ENCODE peak calls at places on chromosome X, in six cellular contexts. D is fibroblast of mammary gland, W is psoas muscle, M is neural progenitor cell, K is cardiac muscle cell, B is fibroblast of the aortic adventitia. Y is an unnamed sample.
A peak's percentile ranks its signal among the peaks of the same experiment; 100 is the strongest.

GRCh38 chrX:48474581-48474980 is 1.4 kb upstream of the FTSJ1 start:
- DNase-seq in D (no peak), W (no peak), M (no peak), K (no peak), B (no peak), Y (no peak)

GRCh38 chrX:85964744-85965143 is 82.6 kb downstream of the CHM start:
- DNase-seq in D (peak; percentile 34), W (no peak), M (no peak), K (no peak), B (peak; percentile 2), Y (no peak)

GRCh38 chrX:77160301-77160700 is 286.9 kb upstream of the FGF16 start:
- DNase-seq in D (no peak), W (no peak), M (peak; percentile 29), K (no peak), B (no peak), Y (peak; percentile 47)

GRCh38 chrX:51614353-51614752 is 4.4 kb downstream of the CENPVL3 start:
- DNase-seq in D (peak; percentile 66), W (no peak), M (peak; percentile 56), K (peak; percentile 59), B (peak; percentile 70), Y (no peak)

GRCh38 chrX:57871463-57871862 is 38.8 kb downstream of the ZXDA start:
- DNase-seq in D (no peak), W (no peak), M (no peak), K (no peak), B (no peak), Y (no peak)

GRCh38 chrX:69524765-69525164 is 20.6 kb downstream of the NALF2 start:
- DNase-seq in D (no peak), W (no peak), M (no peak), K (no peak), B (no peak), Y (no peak)

GRCh38 chrX:11908371-11908770 is 150.3 kb downstream of the MSL3 start:
- DNase-seq in D (peak; percentile 45), W (no peak), M (peak; percentile 36), K (peak; percentile 10), B (peak; percentile 26), Y (peak; percentile 10)

GRCh38 chrX:40107291-40108083 is 9.7 kb upstream of the BCOR start:
- DNase-seq in D (no peak), W (peak; percentile 74), M (peak; percentile 73), K (peak; percentile 73), B (no peak), Y (peak; percentile 85)

GRCh38 chrX:17081969-17082368 is 135.5 kb downstream of the REPS2 start:
- DNase-seq in D (no peak), W (no peak), M (peak; percentile 21), K (no peak), B (no peak), Y (no peak)

GRCh38 chrX:96182366-96182765 is 502.3 kb upstream of the DIAPH2 start:
- DNase-seq in D (peak; percentile 24), W (no peak), M (peak; percentile 38), K (peak; percentile 61), B (peak; percentile 33), Y (peak; percentile 17)

GRCh38 chrX:65926095-65927019 is 113.5 kb downstream of the VSIG4 start:
- DNase-seq in D (no peak), W (no peak), M (no peak), K (no peak), B (no peak), Y (no peak)

GRCh38 chrX:152638443-152638904 is 779 bp downstream of the GABRQ start:
- DNase-seq in D (no peak), W (no peak), M (no peak), K (no peak), B (no peak), Y (no peak)

GRCh38 chrX:148672526-148672925 is 172.1 kb downstream of the AFF2 start:
- DNase-seq in D (peak; percentile 5), W (no peak), M (no peak), K (no peak), B (peak; percentile 19), Y (no peak)

GRCh38 chrX:116317409-116317808 is 119.0 kb upstream of the SLC6A14 start:
- DNase-seq in D (peak; percentile 48), W (no peak), M (peak; percentile 35), K (peak; percentile 49), B (peak; percentile 75), Y (peak; percentile 7)

GRCh38 chrX:30806187-30806728 is 82.8 kb downstream of the TAB3 start:
- DNase-seq in D (no peak), W (no peak), M (no peak), K (no peak), B (no peak), Y (no peak)

GRCh38 chrX:7060444-7060843 is 87.1 kb upstream of the STS start:
- DNase-seq in D (no peak), W (no peak), M (no peak), K (no peak), B (no peak), Y (no peak)

GRCh38 chrX:42615161-42615563 is 162.8 kb downstream of the PPP1R2C start:
- DNase-seq in D (peak; percentile 4), W (no peak), M (peak; percentile 23), K (no peak), B (no peak), Y (peak; percentile 30)

GRCh38 chrX:124256209-124256608 is 76.3 kb upstream of the TEX13D start:
- DNase-seq in D (peak; percentile 91), W (no peak), M (no peak), K (no peak), B (peak; percentile 51), Y (no peak)

GRCh38 chrX:130030826-130031225 is 48.4 kb downstream of the BCORL1 start:
- DNase-seq in D (no peak), W (no peak), M (peak; percentile 2), K (no peak), B (no peak), Y (no peak)

GRCh38 chrX:152902502-152902820 is 4.6 kb downstream of the ZNF185 start:
- DNase-seq in D (no peak), W (no peak), M (no peak), K (no peak), B (no peak), Y (no peak)

GRCh38 chrX:39479856-39480255 is 617.9 kb downstream of the BCOR start:
- DNase-seq in D (no peak), W (no peak), M (no peak), K (no peak), B (no peak), Y (no peak)

GRCh38 chrX:47831788-47832187 is 4.9 kb upstream of the ZNF81 start:
- DNase-seq in D (peak; percentile 35), W (peak; percentile 43), M (peak; percentile 28), K (peak; percentile 53), B (peak; percentile 36), Y (peak; percentile 66)

GRCh38 chrX:16870861-16871584 is 861 bp upstream of the RBBP7 start:
- DNase-seq in D (no peak), W (peak; percentile 16), M (peak; percentile 85), K (peak; percentile 32), B (no peak), Y (peak; percentile 54)

GRCh38 chrX:39509157-39509556 is 588.6 kb downstream of the BCOR start:
- DNase-seq in D (no peak), W (no peak), M (no peak), K (no peak), B (no peak), Y (no peak)

GRCh38 chrX:99301990-99302389 is 1108.1 kb downstream of the PCDH19 start:
- DNase-seq in D (peak; percentile 5), W (no peak), M (peak; percentile 71), K (peak; percentile 59), B (no peak), Y (peak; percentile 7)
- TF ChIP-seq CTCF in D (peak; percentile 34), W (peak; percentile 10), M (peak; percentile 70), K (no peak), B (no peak), Y (peak; percentile 20)

GRCh38 chrX:119756926-119757635 is 1.3 kb upstream of the SOWAHD start:
- DNase-seq in D (no peak), W (no peak), M (no peak), K (no peak), B (no peak), Y (no peak)

GRCh38 chrX:119755981-119756533 is 2.3 kb upstream of the SOWAHD start:
- DNase-seq in D (no peak), W (no peak), M (no peak), K (no peak), B (no peak), Y (no peak)

GRCh38 chrX:119758682-119759332 is 419 bp downstream of the SOWAHD start:
- DNase-seq in D (no peak), W (peak; percentile 17), M (peak; percentile 46), K (peak; percentile 22), B (no peak), Y (peak; percentile 25)

GRCh38 chrX:119757979-119758681 is at the start of gene SOWAHD:
- DNase-seq in D (no peak), W (peak; percentile 34), M (peak; percentile 60), K (peak; percentile 42), B (no peak), Y (peak; percentile 29)

GRCh38 chrX:119757646-119757978 is 776 bp upstream of the SOWAHD start:
- DNase-seq in D (no peak), W (no peak), M (no peak), K (no peak), B (no peak), Y (no peak)
- H3K4me3 ChIP-seq in D (no peak overlapping the region), W (peak overlapping the region; percentile 61), M (peak overlapping the region; percentile 53), K (peak overlapping the region; percentile 37), B (no peak overlapping the region), Y (peak overlapping the region; percentile 53)

GRCh38 chrX:10259716-10260115 is 102.9 kb downstream of the CLCN4 start:
- DNase-seq in D (peak; percentile 26), W (no peak), M (no peak), K (no peak), B (peak; percentile 78), Y (no peak)

DNA sequence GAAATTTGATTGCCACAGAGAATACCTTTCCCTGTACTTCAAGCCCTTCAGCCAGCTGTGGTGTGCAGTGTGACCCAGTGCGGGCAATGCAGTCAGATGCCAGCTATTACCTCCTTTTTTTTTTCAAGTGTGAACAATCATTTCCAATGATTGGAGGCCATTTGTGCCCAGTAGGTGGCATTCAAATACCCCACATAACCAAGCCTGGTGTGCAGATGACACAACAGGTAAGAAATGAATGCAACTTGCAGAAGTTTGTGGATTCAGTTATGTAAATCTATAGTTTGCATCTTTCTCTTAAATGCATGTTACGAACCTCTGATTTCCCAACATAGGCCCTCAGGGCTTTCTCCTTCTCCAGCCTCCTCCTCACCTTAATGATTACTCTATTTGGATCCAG is 98.0 kb downstream of the CLCN4 start:
- DNase-seq in D (no peak), W (no peak), M (no peak), K (no peak), B (peak; percentile 8), Y (no peak)
- TF ChIP-seq CTCF in D (peak; percentile 5), W (no peak), M (peak; percentile 9), K (no peak), B (no peak), Y (peak; percentile 7)

GRCh38 chrX:74451450-74452198 is 30.3 kb downstream of the SLC16A2 start:
- DNase-seq in D (no peak), W (no peak), M (no peak), K (no peak), B (no peak), Y (no peak)
- H3K4me3 ChIP-seq in D (no peak overlapping the region), W (no peak overlapping the region), M (no peak overlapping the region), K (no peak overlapping the region), B (no peak overlapping the region), Y (no peak overlapping the region)

Y was measured in WERI-Rb-1.